ENCODE peak calls at places on chromosomes 3 and 15, in seven cellular contexts. T, W, H, G, X, A and N are unnamed samples. For H3K4me1, the result is how much of the 10 kb centered on the place peaks cover.

GRCh38 chr15:45185069-45185779 is 2.5 kb downstream of the SHF start:
- DNase-seq in W (no peak), A (no peak), H (no peak), G (no peak), T (no peak), X (no peak), N (no peak)

GRCh38 chr3:127991251-127991650 is 61.0 kb upstream of the SEC61A1 start:
- DNase-seq in X (no peak), H (no peak), T (no peak), A (no peak), G (no peak), W (no peak), N (no peak)

GRCh38 chr15:68617001-68617400 is 38.2 kb downstream of the CORO2B start:
- DNase-seq in H (no peak), G (no peak), X (peak), W (no peak), A (no peak), T (no peak), N (no peak)

GRCh38 chr3:39505866-39506738 is 38.6 kb downstream of the MOBP start:
- DNase-seq in H (no peak), X (no peak), A (no peak), G (no peak), W (no peak), T (no peak), N (no peak)

GRCh38 chr3:132265488-132265887 is 51.7 kb upstream of the ACP3 start:
- DNase-seq in H (no peak), W (no peak), A (no peak), X (no peak), T (no peak), G (no peak), N (no peak)

GRCh38 chr15:47485419-47485818 is 231.9 kb upstream of the SEMA6D start:
- DNase-seq in H (no peak), A (no peak), X (no peak), T (no peak), G (no peak), W (no peak), N (no peak)

GRCh38 chr15:65303687-65304392 is 637 bp upstream of the RNU5B-1 start:
- DNase-seq in G (no peak), X (peak), H (peak), W (peak), T (peak), A (peak), N (no peak)

GRCh38 chr15:80003171-80003570 is 32.2 kb upstream of the BCL2A1 start:
- DNase-seq in H (no peak), A (no peak), X (no peak), G (no peak), T (no peak), W (no peak), N (no peak)

GRCh38 chr15:25372298-25372697 is 66.5 kb downstream of the UBE3A start:
- DNase-seq in A (no peak), G (no peak), W (no peak), X (peak), T (no peak), H (no peak), N (no peak)

GRCh38 chr15:65782096-65782495 is 10.0 kb downstream of the DENND4A start:
- DNase-seq in G (no peak), X (no peak), H (no peak), A (no peak), W (no peak), T (no peak), N (no peak)

GRCh38 chr3:757711-758110 is 335.1 kb upstream of the CNTN6 start:
- DNase-seq in A (no peak), G (no peak), W (no peak), H (no peak), T (no peak), X (no peak), N (no peak)

GRCh38 chr3:196351541-196351940 is 13.4 kb upstream of the TM4SF19 start:
- DNase-seq in X (no peak), H (no peak), T (no peak), A (no peak), G (no peak), W (no peak), N (no peak)
- H3K27ac ChIP-seq in X (no peak), H (no peak), T (no peak), A (no peak), G (no peak), W (no peak), N (no peak)

GRCh38 chr3:133941390-133941789 is 45.7 kb upstream of the RAB6B start:
- DNase-seq in X (peak), A (no peak), G (no peak), H (no peak), T (no peak), W (peak), N (no peak)

GRCh38 chr3:133938770-133939495 is 43.3 kb upstream of the RAB6B start:
- DNase-seq in G (no peak), A (no peak), X (peak), T (no peak), H (peak), W (no peak), N (no peak)

GRCh38 chr3:133940536-133940935 is 44.9 kb upstream of the RAB6B start:
- DNase-seq in A (no peak), H (no peak), W (no peak), G (no peak), T (no peak), X (no peak), N (no peak)

GRCh38 chr3:133937756-133938601 is 42.3 kb upstream of the RAB6B start:
- DNase-seq in X (peak), H (peak), A (no peak), T (no peak), W (no peak), G (no peak), N (no peak)

DNA sequence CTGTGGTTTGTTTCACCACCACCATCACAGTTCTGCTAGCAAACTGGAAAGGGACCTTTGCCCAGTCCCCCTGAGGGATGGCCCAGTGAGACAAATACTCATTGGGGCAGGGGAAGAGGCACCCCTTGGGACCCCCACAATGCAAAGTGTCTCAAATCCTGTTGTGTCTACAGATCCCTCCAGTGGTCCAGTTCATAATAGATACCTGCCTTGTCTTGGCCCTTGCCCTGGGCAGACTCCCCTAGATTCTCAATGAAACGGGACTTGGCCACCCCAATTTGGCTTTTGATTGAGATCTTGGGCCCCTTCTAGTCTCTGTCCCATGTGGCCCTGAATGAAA is 43.8 kb upstream of the RAB6B start:
- DNase-seq in T (no peak), W (no peak), X (no peak), H (no peak), G (no peak), A (no peak), N (no peak)
- TF ChIP-seq CTCF in T (no peak), W (no peak), X (no peak), H (no peak), G (no peak), A (no peak), N (no peak)

GRCh38 chr3:18302517-18302916 is 122.6 kb downstream of the SATB1 start:
- DNase-seq in A (peak), W (no peak), H (no peak), G (no peak), T (no peak), X (peak), N (no peak)
- H3K4me1 ChIP-seq in A (under half), W (under half), H (under half), G (under half), T (under half), X (under half), N (under half)

GRCh38 chr15:49270541-49271421 is 100.7 kb downstream of the GALK2 start:
- DNase-seq in X (peak), T (no peak), A (no peak), W (no peak), H (no peak), G (no peak), N (no peak)
- H3K27ac ChIP-seq in X (peak), T (no peak), A (peak), W (no peak), H (no peak), G (no peak), N (peak)

GRCh38 chr15:30043211-30043655 is 39.5 kb upstream of the GOLGA8J start:
- DNase-seq in X (peak), W (no peak), A (no peak), H (no peak), T (no peak), G (no peak), N (no peak)
- TF ChIP-seq CTCF in X (peak), W (no peak), A (no peak), H (no peak), T (no peak), G (no peak), N (peak)

GRCh38 chr15:101207867-101208288 is 44.0 kb downstream of the CHSY1 start:
- DNase-seq in A (peak), G (no peak), T (no peak), W (no peak), X (peak), H (no peak), N (no peak)
- H3K4me1 ChIP-seq in A (half or more), G (under half), T (under half), W (under half), X (under half), H (under half), N (half or more)

GRCh38 chr15:57873564-57874209 is 167.2 kb downstream of the POLR2M start:
- DNase-seq in T (no peak), W (no peak), G (no peak), H (no peak), X (peak), A (no peak), N (no peak)

GRCh38 chr15:57881361-57881760 is 174.8 kb downstream of the POLR2M start:
- DNase-seq in T (no peak), H (no peak), A (no peak), G (no peak), X (peak), W (no peak), N (no peak)

GRCh38 chr15:57875347-57875746 is 168.8 kb downstream of the POLR2M start:
- DNase-seq in G (no peak), X (no peak), A (no peak), W (no peak), H (no peak), T (no peak), N (no peak)

GRCh38 chr15:57881972-57882371 is 175.5 kb downstream of the POLR2M start:
- DNase-seq in A (no peak), T (no peak), X (no peak), H (no peak), G (no peak), W (no peak), N (no peak)

GRCh38 chr15:57878573-57878972 is 172.1 kb downstream of the POLR2M start:
- DNase-seq in W (no peak), G (no peak), H (no peak), A (no peak), X (peak), T (no peak), N (no peak)
- H3K27ac ChIP-seq in W (no peak), G (no peak), H (no peak), A (no peak), X (no peak), T (no peak), N (no peak)

GRCh38 chr3:37741644-37742043 is 120.0 kb upstream of the CTDSPL start:
- DNase-seq in T (peak), G (no peak), A (peak), H (peak), X (no peak), W (no peak), N (no peak)
- TF ChIP-seq CTCF in T (peak), G (no peak), A (peak), H (peak), X (peak), W (no peak), N (no peak)

DNA sequence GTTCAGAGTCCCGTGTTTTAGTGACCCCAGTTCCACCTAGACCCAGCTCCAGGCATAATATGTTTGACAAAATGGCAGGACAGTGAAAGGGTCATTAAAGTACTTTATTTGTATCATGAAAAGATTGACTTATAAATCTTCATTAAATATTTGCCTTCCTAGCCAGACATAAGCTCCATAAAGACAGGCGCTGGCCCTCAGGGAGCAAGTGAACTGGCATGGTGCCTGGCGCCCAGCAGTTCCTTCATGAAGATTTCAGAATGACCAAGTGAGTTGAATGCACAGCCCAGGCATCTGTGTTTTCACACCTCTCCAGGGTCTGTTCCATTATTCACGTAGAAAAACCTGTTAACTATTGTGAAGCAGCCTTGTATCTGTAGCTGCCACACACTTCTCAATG is 166.2 kb downstream of the GAP43 start:
- DNase-seq in G (no peak), T (no peak), X (peak), H (no peak), A (no peak), W (no peak), N (no peak)
- H3K4me1 ChIP-seq in G (under half), T (under half), X (under half), H (under half), A (under half), W (under half), N (under half)